ENCODE peak calls at places on chromosomes 12 and 14, in seven cellular contexts. S is activated T-helper 2 cell treated with anti-CD3 and anti-CD28 coated beads, Interferon-gamma antibody, Interleukin-2, Interleukin-4, amounts not matched to agents 10 μg/mL and 5 μg/mL and 100 μg/mL, durations not matched to agents 14 hours and 24 hours and 36 hours; O is CD8-positive, alpha-beta memory T cell; L is activated naive CD4-positive, alpha-beta T cell treated with Interleukin-2 at 50 U/mL for 16 hours; F is PC-3; Q is MV-4-11; H is HTR-8/SVneo. C is an unnamed sample.

GRCh38 chr12:3550839-3551238 is 59.8 kb downstream of the PRMT8 start:
- DNase-seq in F (no peak), S (no peak), H (no peak), L (no peak), O (no peak), Q (no peak), C (no peak)

GRCh38 chr12:114764516-114764915 is 80.5 kb upstream of the TBX3 start:
- DNase-seq in S (no peak), F (no peak), L (no peak), O (no peak), H (no peak), Q (no peak), C (no peak)

GRCh38 chr14:64983439-64984310 is 3.0 kb upstream of the FNTB start:
- DNase-seq in S (no peak), F (peak), O (no peak), L (no peak), H (peak), Q (peak), C (peak)

GRCh38 chr14:27862684-27863083 is 903.9 kb upstream of the FOXG1 start:
- DNase-seq in H (no peak), L (no peak), O (no peak), S (no peak), F (no peak), Q (no peak), C (no peak)

GRCh38 chr14:102819176-102819628 is 42.0 kb downstream of the TRAF3 start:
- DNase-seq in Q (no peak), H (no peak), L (peak), O (peak), S (peak), F (no peak), C (no peak)

GRCh38 chr12:123223241-123223668 is 9.7 kb downstream of the MPHOSPH9 start:
- DNase-seq in S (peak), O (peak), F (no peak), Q (peak), L (peak), H (no peak), C (no peak)

GRCh38 chr12:124044809-124045321 is 71.8 kb downstream of the ZNF664 start:
- DNase-seq in Q (peak), O (no peak), L (no peak), H (no peak), F (no peak), S (no peak), C (no peak)

GRCh38 chr12:57585156-57585555 is 5.8 kb upstream of the PIP4K2C start:
- DNase-seq in S (no peak), F (no peak), L (no peak), O (no peak), H (no peak), Q (no peak), C (no peak)

GRCh38 chr12:64445490-64445889 is 6.4 kb upstream of the TBK1 start:
- DNase-seq in O (no peak), Q (no peak), F (no peak), L (no peak), S (no peak), H (no peak), C (no peak)

GRCh38 chr12:9079883-9080673 is 35.6 kb downstream of the A2M start:
- DNase-seq in H (no peak), F (no peak), Q (no peak), S (no peak), O (no peak), L (no peak), C (no peak)

GRCh38 chr14:21711360-21711961 is 37.8 kb upstream of the OR4E1 start:
- DNase-seq in O (no peak), H (peak), F (peak), S (no peak), L (no peak), Q (peak), C (peak)

GRCh38 chr12:7645395-7646177 is 20.1 kb downstream of the APOBEC1 start:
- DNase-seq in S (no peak), F (peak), H (peak), O (no peak), Q (peak), L (peak), C (peak)

GRCh38 chr12:96400631-96401060 is 407 bp upstream of the CDK17 start:
- DNase-seq in Q (peak), H (no peak), F (peak), S (no peak), O (no peak), L (no peak), C (no peak)

GRCh38 chr12:110940933-110941332 is 20.6 kb upstream of the MYL2 start:
- DNase-seq in O (no peak), H (no peak), Q (no peak), F (no peak), S (no peak), L (no peak), C (no peak)

GRCh38 chr12:41174602-41175001 is 13.5 kb upstream of the PDZRN4 start:
- DNase-seq in L (no peak), Q (no peak), S (no peak), H (no peak), F (no peak), O (no peak), C (no peak)

GRCh38 chr12:113880337-113880736 is 85.8 kb downstream of the RBM19 start:
- DNase-seq in F (no peak), S (no peak), H (no peak), L (no peak), Q (no peak), O (no peak), C (no peak)

GRCh38 chr12:57089259-57090245 is 638 bp downstream of the NAB2 start:
- DNase-seq in F (peak), L (peak), O (peak), S (peak), H (peak), Q (peak), C (peak)

GRCh38 chr14:32726516-32726915 is 212.2 kb upstream of the NPAS3 start:
- DNase-seq in F (no peak), S (no peak), O (no peak), Q (no peak), L (no peak), H (no peak), C (no peak)

GRCh38 chr12:88303335-88303734 is 161.2 kb downstream of the TMTC3 start:
- DNase-seq in Q (no peak), S (no peak), F (no peak), H (no peak), L (no peak), O (no peak), C (no peak)

GRCh38 chr14:52918486-52918885 is 32.4 kb downstream of the FERMT2 start:
- DNase-seq in S (peak), H (peak), O (no peak), F (peak), Q (peak), L (no peak), C (peak)

GRCh38 chr12:4118601-4119156 is 154.9 kb upstream of the CCND2 start:
- DNase-seq in S (peak), H (no peak), Q (no peak), O (no peak), F (no peak), L (no peak), C (no peak)

GRCh38 chr14:61322011-61322798 is 826 bp downstream of the PRKCH start:
- DNase-seq in F (peak), S (no peak), Q (no peak), L (peak), H (no peak), O (peak), C (no peak)

GRCh38 chr14:101535808-101536207 is 25.5 kb upstream of the DIO3 start:
- DNase-seq in H (no peak), F (no peak), Q (no peak), L (no peak), O (no peak), S (no peak), C (no peak)

GRCh38 chr14:89823732-89824131 is 130.8 kb downstream of the EFCAB11 start:
- DNase-seq in H (no peak), O (no peak), Q (no peak), F (no peak), S (no peak), L (no peak), C (no peak)

GRCh38 chr14:42980419-42980818 is 1373.7 kb downstream of the LRFN5 start:
- DNase-seq in S (no peak), L (no peak), Q (no peak), H (no peak), F (no peak), O (no peak), C (no peak)

GRCh38 chr12:116818341-116818856 is 62.8 kb downstream of the HRK start:
- DNase-seq in Q (no peak), O (no peak), L (no peak), F (peak), S (no peak), H (no peak), C (peak)

GRCh38 chr14:77028384-77029246 is at the start of gene IRF2BPL:
- DNase-seq in H (peak), S (peak), O (peak), F (peak), Q (peak), L (peak), C (peak)

GRCh38 chr14:34227834-34228662 is 234.0 kb downstream of the SPTSSA start:
- DNase-seq in H (peak), Q (peak), F (peak), L (peak), O (peak), S (peak), C (peak)

GRCh38 chr12:112682586-112682985 is 109.0 kb upstream of the RPH3A start:
- DNase-seq in S (no peak), H (no peak), L (no peak), F (no peak), Q (no peak), O (no peak), C (no peak)

GRCh38 chr14:54669759-54670630 is 103.1 kb downstream of the SAMD4A start:
- DNase-seq in S (no peak), Q (no peak), F (peak), L (peak), H (peak), O (peak), C (peak)

GRCh38 chr12:69821441-69822204 is 3.4 kb upstream of the MYRFL start:
- DNase-seq in O (no peak), F (peak), S (no peak), Q (no peak), L (no peak), H (peak), C (peak)

GRCh38 chr14:74691456-74691855 is 21.4 kb downstream of the AREL1 start:
- DNase-seq in Q (no peak), L (no peak), F (no peak), O (no peak), H (no peak), S (no peak), C (no peak)

GRCh38 chr12:38905480-38906351 is at the start of gene CPNE8:
- DNase-seq in L (peak), O (peak), H (peak), F (peak), Q (peak), S (peak), C (no peak)

GRCh38 chr12:122992386-122992785 is 11.9 kb downstream of the ARL6IP4 start:
- DNase-seq in H (no peak), S (no peak), F (no peak), L (no peak), O (no peak), Q (no peak), C (no peak)

GRCh38 chr14:81436296-81437138 is 36.4 kb upstream of the STON2 start:
- DNase-seq in S (peak), L (peak), H (peak), Q (peak), O (peak), F (peak), C (peak)

C was measured in adipocyte.